ENCODE peak calls at places on chromosomes 7 and 10, in eight cellular contexts. One of them, this sample, is unnamed.

GRCh38 chr7:139683137-139683871 is 94.5 kb downstream of the HIPK2 start:
- DNase-seq in OCI-LY7: no peak
- DNase-seq in cardiac fibroblast: peak
- DNase-seq in GM12865: peak
- DNase-seq in spleen: no peak
- DNase-seq in BJ: no peak
- DNase-seq in body of pancreas: no peak
- DNase-seq in fibroblast of lung: peak
- DNase-seq in this sample: peak

GRCh38 chr10:30970760-30971460 is 60.8 kb downstream of the ZNF438 start:
- DNase-seq in body of pancreas: peak
- DNase-seq in fibroblast of lung: no peak
- DNase-seq in GM12865: no peak
- DNase-seq in OCI-LY7: no peak
- DNase-seq in BJ: no peak
- DNase-seq in cardiac fibroblast: peak
- DNase-seq in spleen: no peak
- DNase-seq in this sample: peak

GRCh38 chr10:130333185-130333584 is 197.0 kb downstream of the GLRX3 start:
- DNase-seq in fibroblast of lung: no peak
- DNase-seq in cardiac fibroblast: no peak
- DNase-seq in BJ: no peak
- DNase-seq in spleen: no peak
- DNase-seq in GM12865: no peak
- DNase-seq in OCI-LY7: no peak
- DNase-seq in body of pancreas: no peak
- DNase-seq in this sample: no peak

GRCh38 chr7:150981644-150982043 is 3.5 kb upstream of the KCNH2 start:
- DNase-seq in GM12865: no peak
- DNase-seq in spleen: no peak
- DNase-seq in OCI-LY7: no peak
- DNase-seq in body of pancreas: no peak
- DNase-seq in BJ: no peak
- DNase-seq in cardiac fibroblast: no peak
- DNase-seq in fibroblast of lung: no peak
- DNase-seq in this sample: no peak

GRCh38 chr10:88728107-88728763 is 22.2 kb downstream of the LIPK start:
- DNase-seq in OCI-LY7: peak
- DNase-seq in body of pancreas: no peak
- DNase-seq in GM12865: peak
- DNase-seq in cardiac fibroblast: peak
- DNase-seq in spleen: peak
- DNase-seq in fibroblast of lung: no peak
- DNase-seq in BJ: no peak
- DNase-seq in this sample: no peak

GRCh38 chr10:62690703-62691102 is 113.8 kb upstream of the ADO start:
- DNase-seq in body of pancreas: no peak
- DNase-seq in cardiac fibroblast: no peak
- DNase-seq in GM12865: peak
- DNase-seq in BJ: no peak
- DNase-seq in fibroblast of lung: no peak
- DNase-seq in spleen: no peak
- DNase-seq in OCI-LY7: peak
- DNase-seq in this sample: no peak

GRCh38 chr7:137970263-137970975 is 31.5 kb downstream of the CREB3L2 start:
- DNase-seq in BJ: peak
- DNase-seq in GM12865: no peak
- DNase-seq in OCI-LY7: no peak
- DNase-seq in spleen: no peak
- DNase-seq in cardiac fibroblast: peak
- DNase-seq in fibroblast of lung: peak
- DNase-seq in body of pancreas: peak
- DNase-seq in this sample: peak

GRCh38 chr10:6987536-6987945 is 407.5 kb upstream of the PRKCQ start:
- DNase-seq in BJ: no peak
- DNase-seq in body of pancreas: no peak
- DNase-seq in OCI-LY7: no peak
- DNase-seq in spleen: no peak
- DNase-seq in cardiac fibroblast: no peak
- DNase-seq in fibroblast of lung: no peak
- DNase-seq in GM12865: no peak
- DNase-seq in this sample: no peak

GRCh38 chr7:112414855-112415490 is 35.3 kb upstream of the IFRD1 start:
- DNase-seq in cardiac fibroblast: peak
- DNase-seq in BJ: no peak
- DNase-seq in spleen: no peak
- DNase-seq in GM12865: peak
- DNase-seq in OCI-LY7: peak
- DNase-seq in fibroblast of lung: peak
- DNase-seq in body of pancreas: peak
- DNase-seq in this sample: no peak

GRCh38 chr10:17335065-17335464 is 107.0 kb downstream of the VIM start:
- DNase-seq in GM12865: no peak
- DNase-seq in spleen: no peak
- DNase-seq in cardiac fibroblast: peak
- DNase-seq in body of pancreas: no peak
- DNase-seq in fibroblast of lung: peak
- DNase-seq in BJ: peak
- DNase-seq in OCI-LY7: no peak
- DNase-seq in this sample: peak

GRCh38 chr7:82625377-82625776 is 181.8 kb upstream of the CACNA2D1 start:
- DNase-seq in body of pancreas: no peak
- DNase-seq in fibroblast of lung: no peak
- DNase-seq in spleen: no peak
- DNase-seq in GM12865: no peak
- DNase-seq in BJ: no peak
- DNase-seq in OCI-LY7: no peak
- DNase-seq in cardiac fibroblast: no peak
- DNase-seq in this sample: no peak
- TF ChIP-seq CTCF in body of pancreas: no peak
- TF ChIP-seq CTCF in fibroblast of lung: no peak
- TF ChIP-seq CTCF in spleen: no peak
- TF ChIP-seq CTCF in GM12865: no peak
- TF ChIP-seq CTCF in BJ: no peak
- TF ChIP-seq CTCF in OCI-LY7: no peak
- TF ChIP-seq CTCF in cardiac fibroblast: no peak
- TF ChIP-seq CTCF in this sample: no peak

GRCh38 chr10:26566525-26567348 is 128.6 kb downstream of the APBB1IP start:
- DNase-seq in spleen: peak
- DNase-seq in fibroblast of lung: no peak
- DNase-seq in cardiac fibroblast: no peak
- DNase-seq in BJ: no peak
- DNase-seq in body of pancreas: peak
- DNase-seq in OCI-LY7: no peak
- DNase-seq in GM12865: no peak
- DNase-seq in this sample: no peak

GRCh38 chr10:26571655-26572054 is 125.8 kb upstream of the PDSS1 start:
- DNase-seq in BJ: no peak
- DNase-seq in cardiac fibroblast: no peak
- DNase-seq in OCI-LY7: no peak
- DNase-seq in GM12865: peak
- DNase-seq in fibroblast of lung: no peak
- DNase-seq in body of pancreas: no peak
- DNase-seq in spleen: no peak
- DNase-seq in this sample: no peak

DNA sequence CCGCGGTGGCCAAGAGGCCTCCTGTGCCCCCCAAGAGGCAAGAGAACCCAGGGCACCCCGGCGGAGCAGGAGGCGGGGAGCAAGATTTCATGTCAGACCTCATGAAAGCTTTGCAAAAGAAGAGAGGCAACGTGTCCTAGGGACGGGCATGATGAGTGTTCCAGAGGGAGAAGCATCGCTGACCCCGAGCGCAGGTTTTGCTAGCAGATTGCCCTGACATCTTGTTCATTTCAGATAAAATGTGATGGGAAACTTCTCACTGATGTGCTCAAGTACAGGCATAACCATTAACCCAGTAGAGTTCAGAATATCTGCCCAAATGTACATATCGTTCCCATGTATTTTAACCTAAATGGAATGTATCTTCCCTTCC is 129.2 kb downstream of the APBB1IP start:
- DNase-seq in cardiac fibroblast: no peak
- DNase-seq in spleen: no peak
- DNase-seq in OCI-LY7: no peak
- DNase-seq in BJ: no peak
- DNase-seq in GM12865: no peak
- DNase-seq in body of pancreas: no peak
- DNase-seq in fibroblast of lung: no peak
- DNase-seq in this sample: no peak
- H3K4me3 ChIP-seq in cardiac fibroblast: no peak
- H3K4me3 ChIP-seq in spleen: no peak
- H3K4me3 ChIP-seq in OCI-LY7: no peak
- H3K4me3 ChIP-seq in BJ: peak
- H3K4me3 ChIP-seq in GM12865: no peak
- H3K4me3 ChIP-seq in body of pancreas: no peak
- H3K4me3 ChIP-seq in fibroblast of lung: peak
- H3K4me3 ChIP-seq in this sample: peak

GRCh38 chr7:27899601-27900000 is 159.6 kb downstream of the TAX1BP1 start:
- DNase-seq in spleen: no peak
- DNase-seq in fibroblast of lung: no peak
- DNase-seq in BJ: no peak
- DNase-seq in body of pancreas: no peak
- DNase-seq in cardiac fibroblast: no peak
- DNase-seq in OCI-LY7: no peak
- DNase-seq in GM12865: no peak
- DNase-seq in this sample: no peak

GRCh38 chr7:27900006-27900405 is 160.0 kb downstream of the TAX1BP1 start:
- DNase-seq in body of pancreas: no peak
- DNase-seq in OCI-LY7: no peak
- DNase-seq in GM12865: no peak
- DNase-seq in BJ: no peak
- DNase-seq in cardiac fibroblast: no peak
- DNase-seq in fibroblast of lung: no peak
- DNase-seq in spleen: no peak
- DNase-seq in this sample: peak

GRCh38 chr7:27897441-27897847 is 157.5 kb downstream of the TAX1BP1 start:
- DNase-seq in OCI-LY7: no peak
- DNase-seq in spleen: no peak
- DNase-seq in cardiac fibroblast: no peak
- DNase-seq in fibroblast of lung: no peak
- DNase-seq in BJ: no peak
- DNase-seq in GM12865: no peak
- DNase-seq in body of pancreas: peak
- DNase-seq in this sample: no peak

GRCh38 chr7:27898735-27899134 is 158.8 kb downstream of the TAX1BP1 start:
- DNase-seq in GM12865: no peak
- DNase-seq in cardiac fibroblast: no peak
- DNase-seq in spleen: no peak
- DNase-seq in body of pancreas: no peak
- DNase-seq in fibroblast of lung: no peak
- DNase-seq in BJ: no peak
- DNase-seq in OCI-LY7: no peak
- DNase-seq in this sample: no peak

DNA sequence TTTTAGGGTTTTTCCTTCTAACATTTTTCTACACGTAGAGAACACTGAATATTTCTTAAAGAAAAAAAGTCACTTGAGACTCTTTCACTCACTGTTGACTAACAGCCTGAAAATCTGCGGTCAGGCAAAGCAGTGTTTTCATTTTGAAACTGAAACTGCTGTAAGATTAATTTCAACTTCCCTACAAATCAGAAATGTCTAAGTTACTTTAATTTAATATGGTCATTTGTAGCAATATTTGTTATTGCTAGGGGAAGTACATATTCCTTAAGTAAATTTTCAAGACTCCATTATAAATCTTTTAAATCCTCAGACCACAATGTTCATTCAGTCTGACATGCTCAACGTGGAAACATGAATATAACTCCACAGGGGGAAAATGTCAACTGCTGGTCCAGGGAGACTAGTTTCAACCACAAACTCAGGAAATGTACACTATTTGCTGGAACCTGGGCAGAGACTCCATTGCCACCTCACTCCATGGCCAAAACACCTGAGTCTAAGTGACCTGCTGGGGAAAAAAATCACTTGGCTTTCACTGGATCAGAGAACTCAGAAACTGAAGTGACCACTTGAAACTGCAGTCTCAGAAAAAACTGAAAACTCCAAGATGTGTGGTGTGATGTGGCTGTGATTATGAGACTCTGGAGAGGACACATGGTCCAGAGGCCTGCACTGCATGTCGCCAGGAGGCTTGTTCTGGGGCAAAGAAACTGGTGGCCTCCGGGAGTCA is 161.2 kb downstream of the TAX1BP1 start:
- DNase-seq in spleen: no peak
- DNase-seq in OCI-LY7: peak
- DNase-seq in BJ: no peak
- DNase-seq in cardiac fibroblast: peak
- DNase-seq in body of pancreas: no peak
- DNase-seq in GM12865: peak
- DNase-seq in fibroblast of lung: peak
- DNase-seq in this sample: peak
- TF ChIP-seq CTCF in spleen: no peak
- TF ChIP-seq CTCF in OCI-LY7: no peak
- TF ChIP-seq CTCF in BJ: no peak
- TF ChIP-seq CTCF in cardiac fibroblast: no peak
- TF ChIP-seq CTCF in body of pancreas: no peak
- TF ChIP-seq CTCF in GM12865: no peak
- TF ChIP-seq CTCF in fibroblast of lung: no peak
- TF ChIP-seq CTCF in this sample: no peak

GRCh38 chr10:34677591-34677990 is 137.5 kb downstream of the PARD3 start:
- DNase-seq in spleen: no peak
- DNase-seq in BJ: no peak
- DNase-seq in body of pancreas: no peak
- DNase-seq in fibroblast of lung: no peak
- DNase-seq in cardiac fibroblast: no peak
- DNase-seq in OCI-LY7: no peak
- DNase-seq in GM12865: no peak
- DNase-seq in this sample: no peak

GRCh38 chr10:34682580-34682979 is 132.5 kb downstream of the PARD3 start:
- DNase-seq in cardiac fibroblast: no peak
- DNase-seq in BJ: no peak
- DNase-seq in fibroblast of lung: no peak
- DNase-seq in OCI-LY7: no peak
- DNase-seq in spleen: no peak
- DNase-seq in GM12865: no peak
- DNase-seq in body of pancreas: no peak
- DNase-seq in this sample: no peak

GRCh38 chr10:34681933-34682332 is 133.2 kb downstream of the PARD3 start:
- DNase-seq in BJ: no peak
- DNase-seq in fibroblast of lung: no peak
- DNase-seq in OCI-LY7: no peak
- DNase-seq in GM12865: no peak
- DNase-seq in spleen: no peak
- DNase-seq in cardiac fibroblast: no peak
- DNase-seq in body of pancreas: no peak
- DNase-seq in this sample: no peak

GRCh38 chr10:34677132-34677531 is 138.0 kb downstream of the PARD3 start:
- DNase-seq in OCI-LY7: no peak
- DNase-seq in cardiac fibroblast: no peak
- DNase-seq in spleen: no peak
- DNase-seq in BJ: no peak
- DNase-seq in fibroblast of lung: no peak
- DNase-seq in body of pancreas: no peak
- DNase-seq in GM12865: no peak
- DNase-seq in this sample: no peak

DNA sequence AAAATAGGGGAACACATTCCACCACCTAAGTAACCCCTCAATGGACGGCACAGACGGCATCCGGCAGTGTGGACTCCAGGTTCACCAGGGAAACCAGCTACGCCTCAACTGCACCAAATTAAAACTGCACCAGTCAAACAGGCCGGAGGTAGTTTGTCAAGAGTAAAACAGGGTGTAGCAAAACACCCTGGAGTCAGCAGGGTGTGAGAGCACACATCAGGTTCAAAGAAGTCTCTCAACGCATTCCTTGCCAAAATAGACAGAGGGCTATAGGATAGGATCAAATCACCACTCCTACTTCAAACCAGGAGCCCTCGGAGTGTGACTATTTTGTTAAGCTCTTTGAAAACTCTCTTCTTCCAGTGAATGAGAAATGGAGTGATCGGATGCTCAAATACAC is 135.9 kb downstream of the PARD3 start:
- DNase-seq in cardiac fibroblast: no peak
- DNase-seq in OCI-LY7: no peak
- DNase-seq in body of pancreas: no peak
- DNase-seq in fibroblast of lung: no peak
- DNase-seq in GM12865: no peak
- DNase-seq in spleen: no peak
- DNase-seq in BJ: no peak
- DNase-seq in this sample: no peak
- H3K4me3 ChIP-seq in cardiac fibroblast: no peak
- H3K4me3 ChIP-seq in OCI-LY7: no peak
- H3K4me3 ChIP-seq in body of pancreas: no peak
- H3K4me3 ChIP-seq in fibroblast of lung: no peak
- H3K4me3 ChIP-seq in GM12865: no peak
- H3K4me3 ChIP-seq in spleen: no peak
- H3K4me3 ChIP-seq in BJ: no peak
- H3K4me3 ChIP-seq in this sample: no peak